ENCODE peak calls at places on chromosomes 13 and 19, in seven cellular contexts. B, C, T, P, V, K and F are unnamed samples.

GRCh38 chr13:111210488-111210887 is 95.4 kb downstream of the ARHGEF7 start:
- DNase-seq in C (peak), B (peak), T (peak), P (peak), V (no peak), K (peak), F (peak)

GRCh38 chr19:56671613-56671994 is at the start of gene ZNF835:
- DNase-seq in T (peak), B (no peak), K (no peak), C (peak), P (peak), V (peak), F (peak)

GRCh38 chr13:94917814-94918213 is 205.5 kb upstream of the SOX21 start:
- DNase-seq in B (peak), V (no peak), C (no peak), K (no peak), T (peak), P (peak), F (no peak)

GRCh38 chr13:42369071-42369795 is 97.3 kb downstream of the AKAP11 start:
- DNase-seq in K (no peak), B (no peak), P (no peak), C (no peak), T (no peak), V (no peak), F (no peak)

GRCh38 chr19:44694184-44694579 is 4.8 kb upstream of the CEACAM16 start:
- DNase-seq in T (no peak), K (no peak), C (no peak), V (no peak), P (no peak), B (no peak), F (no peak)

GRCh38 chr19:33595783-33596182 is 26.0 kb upstream of the CHST8 start:
- DNase-seq in B (no peak), V (no peak), K (no peak), C (no peak), T (no peak), P (no peak), F (no peak)

GRCh38 chr19:39265321-39265916 is 2.8 kb upstream of the IFNL2 start:
- DNase-seq in T (no peak), V (peak), P (no peak), B (no peak), C (no peak), K (no peak), F (peak)

GRCh38 chr13:59012731-59013130 is 1151.0 kb downstream of the DIAPH3 start:
- DNase-seq in T (no peak), B (no peak), K (no peak), V (no peak), C (no peak), P (no peak), F (no peak)

GRCh38 chr19:18469245-18470107 is 31.5 kb upstream of the ISYNA1 start:
- DNase-seq in T (peak), B (peak), P (peak), V (peak), C (no peak), K (peak), F (peak)

GRCh38 chr13:46683879-46684278 is 113.1 kb downstream of the ESD start:
- DNase-seq in B (no peak), V (no peak), C (no peak), T (no peak), P (no peak), K (no peak), F (no peak)

GRCh38 chr19:27741236-27741635 is 1471.7 kb downstream of the UQCRFS1 start:
- DNase-seq in P (no peak), T (no peak), B (no peak), K (peak), V (no peak), C (no peak), F (no peak)

GRCh38 chr19:1039646-1040475 is at the start of gene ABCA7:
- DNase-seq in K (peak), T (peak), B (peak), P (peak), V (peak), C (peak), F (peak)

GRCh38 chr19:16589917-16590316 is 17.7 kb upstream of the SLC35E1 start:
- DNase-seq in V (no peak), B (no peak), P (no peak), K (no peak), C (no peak), T (no peak), F (no peak)

GRCh38 chr19:49456351-49456750 is 3.3 kb downstream of the ALDH16A1 start:
- DNase-seq in T (no peak), V (no peak), P (no peak), B (no peak), K (no peak), C (no peak), F (no peak)

GRCh38 chr19:723714-724113 is 15.0 kb downstream of the PALM start:
- DNase-seq in C (no peak), K (no peak), P (no peak), B (no peak), T (no peak), V (no peak), F (no peak)

GRCh38 chr13:112905990-112906641 is 62.9 kb upstream of the MCF2L start:
- DNase-seq in P (no peak), V (no peak), C (no peak), K (no peak), T (no peak), B (peak), F (no peak)

GRCh38 chr13:101876951-101877350 is 424.5 kb downstream of the ITGBL1 start:
- DNase-seq in B (no peak), P (no peak), T (no peak), K (no peak), V (no peak), C (no peak), F (no peak)

GRCh38 chr19:5225486-5226345 is 114.9 kb downstream of the PTPRS start:
- DNase-seq in T (peak), C (no peak), V (no peak), P (no peak), B (no peak), K (no peak), F (no peak)

GRCh38 chr19:50330365-50331078 is 1.3 kb upstream of the KCNC3 start:
- DNase-seq in T (peak), P (peak), B (no peak), K (no peak), C (no peak), V (peak), F (peak)

GRCh38 chr13:73323615-73324014 is 264.8 kb downstream of the KLF5 start:
- DNase-seq in C (no peak), V (no peak), B (no peak), K (no peak), P (no peak), T (no peak), F (no peak)

GRCh38 chr19:3443840-3444694 is 36.3 kb downstream of the SMIM24 start:
- DNase-seq in V (no peak), K (no peak), B (no peak), P (peak), T (peak), C (no peak), F (no peak)

GRCh38 chr13:80361883-80362327 is 21.0 kb upstream of the SPRY2 start:
- DNase-seq in P (no peak), K (no peak), T (peak), C (no peak), V (no peak), B (no peak), F (no peak)

GRCh38 chr13:25276748-25277147 is 10.5 kb downstream of the MTMR6 start:
- DNase-seq in C (no peak), P (peak), T (peak), K (no peak), B (peak), V (no peak), F (no peak)

GRCh38 chr19:31270897-31271568 is 78.2 kb downstream of the TSHZ3 start:
- DNase-seq in P (no peak), T (peak), B (no peak), V (no peak), K (no peak), C (peak), F (peak)

GRCh38 chr13:79392882-79393563 is 13.0 kb downstream of the RBM26 start:
- DNase-seq in T (peak), V (no peak), B (peak), K (no peak), C (peak), P (no peak), F (no peak)